ENCODE peak calls at places on chromosomes 16 and 17, in five cellular contexts. C is ACHN; Q is upper lobe of right lung; T is naive thymus-derived CD8-positive, alpha-beta T cell; E is NCI-H82. A is an unnamed sample.

GRCh38 chr17:79808763-79809529 is 12.1 kb upstream of the CBX8 start:
- DNase-seq in C (peak; percentile 71), Q (no peak), T (no peak), E (peak; percentile 54), A (no peak)

GRCh38 chr17:64017381-64017980 is 3.0 kb downstream of the ICAM2 start:
- DNase-seq in C (no peak), Q (no peak), T (no peak), E (no peak), A (no peak)

GRCh38 chr16:47687694-47688093 is 226.6 kb downstream of the PHKB start:
- DNase-seq in C (no peak), Q (no peak), T (no peak), E (no peak), A (no peak)

GRCh38 chr16:3070608-3071111 is 5.2 kb downstream of the IL32 start:
- DNase-seq in C (no peak), Q (no peak), T (no peak), E (no peak), A (no peak)

GRCh38 chr17:13362341-13363122 is 239.2 kb downstream of the HS3ST3A1 start:
- DNase-seq in C (peak; percentile 78), Q (no peak), T (no peak), E (peak; percentile 20), A (no peak)

GRCh38 chr16:7364054-7364407 is 31.4 kb downstream of the RBFOX1 start:
- DNase-seq in C (no peak), Q (no peak), T (no peak), E (peak; percentile 73), A (no peak)

GRCh38 chr16:75198135-75198600 is 8.8 kb downstream of the CTRB2 start:
- DNase-seq in C (no peak), Q (peak; percentile 58), T (no peak), E (peak; percentile 46), A (no peak)

GRCh38 chr16:1456951-1457350 is 12.6 kb upstream of the CCDC154 start:
- DNase-seq in C (no peak), Q (no peak), T (no peak), E (no peak), A (no peak)

GRCh38 chr17:48636177-48637018 is 10.2 kb upstream of the HOXB9 start:
- DNase-seq in C (no peak), Q (peak; percentile 83), T (peak; percentile 46), E (peak; percentile 80), A (peak; percentile 66)

GRCh38 chr17:75853410-75853809 is 1.7 kb downstream of the WBP2 start:
- DNase-seq in C (no peak), Q (no peak), T (no peak), E (no peak), A (no peak)

GRCh38 chr16:58500329-58501241 is 642 bp downstream of the NDRG4 start:
- DNase-seq in C (no peak), Q (no peak), T (no peak), E (peak; percentile 24), A (no peak)

GRCh38 chr17:3738562-3739295 is 15.0 kb downstream of the HASPIN start:
- DNase-seq in C (peak; percentile 15), Q (peak; percentile 78), T (peak; percentile 54), E (peak; percentile 80), A (no peak)

GRCh38 chr17:67260051-67260987 is 15.3 kb upstream of the HELZ start:
- DNase-seq in C (no peak), Q (peak; percentile 69), T (no peak), E (no peak), A (peak; percentile 72)

GRCh38 chr16:23575834-23576233 is 18.3 kb downstream of the UBFD1 start:
- DNase-seq in C (no peak), Q (no peak), T (no peak), E (no peak), A (no peak)

GRCh38 chr16:47713225-47713595 is 252.1 kb downstream of the PHKB start:
- DNase-seq in C (no peak), Q (no peak), T (no peak), E (no peak), A (no peak)

GRCh38 chr16:89722392-89723278 is 1.3 kb downstream of the ZNF276 start:
- DNase-seq in C (no peak), Q (peak; percentile 93), T (peak; percentile 72), E (no peak), A (peak; percentile 59)

GRCh38 chr16:81405702-81406113 is 38.9 kb upstream of the CMIP start:
- DNase-seq in C (peak; percentile 99), Q (no peak), T (no peak), E (peak; percentile 34), A (no peak)

GRCh38 chr16:88591577-88592021 is 21.4 kb downstream of the ZC3H18 start:
- DNase-seq in C (no peak), Q (no peak), T (no peak), E (no peak), A (peak; percentile 64)

GRCh38 chr17:72465191-72466024 is 344.6 kb downstream of the SOX9 start:
- DNase-seq in C (peak; percentile 96), Q (no peak), T (no peak), E (peak; percentile 14), A (no peak)

GRCh38 chr16:77043076-77043475 is 147.9 kb upstream of the MON1B start:
- DNase-seq in C (peak; percentile 51), Q (no peak), T (no peak), E (peak; percentile 50), A (no peak)

GRCh38 chr16:79069118-79069517 is 531.4 kb downstream of the MAF start:
- DNase-seq in C (no peak), Q (no peak), T (no peak), E (no peak), A (no peak)

GRCh38 chr16:46972971-46973456 is 460 bp downstream of the DNAJA2 start:
- DNase-seq in C (peak; percentile 41), Q (peak; percentile 73), T (peak; percentile 21), E (peak; percentile 40), A (peak; percentile 71)

GRCh38 chr17:26731005-26731921 is 562.7 kb upstream of the WSB1 start:
- DNase-seq in C (no peak), Q (no peak), T (no peak), E (no peak), A (peak; percentile 21)

GRCh38 chr16:600781-601180 is 10.9 kb downstream of the RAB40C start:
- DNase-seq in C (no peak), Q (no peak), T (no peak), E (peak; percentile 69), A (no peak)

GRCh38 chr17:46176975-46177374 is 16.3 kb downstream of the KANSL1 start:
- DNase-seq in C (no peak), Q (no peak), T (no peak), E (no peak), A (no peak)

GRCh38 chr16:22428654-22429053 is 54.2 kb upstream of the CDR2 start:
- DNase-seq in C (no peak), Q (no peak), T (no peak), E (no peak), A (no peak)

GRCh38 chr17:55433029-55433628 is 11.5 kb upstream of the MMD start:
- DNase-seq in C (peak; percentile 57), Q (no peak), T (no peak), E (no peak), A (no peak)

GRCh38 chr17:45319239-45319703 is 2.5 kb upstream of the MAP3K14 start:
- DNase-seq in C (peak; percentile 57), Q (no peak), T (no peak), E (no peak), A (no peak)

GRCh38 chr16:8920676-8921625 is 38.8 kb downstream of the LITAFD start:
- DNase-seq in C (no peak), Q (no peak), T (no peak), E (no peak), A (no peak)

GRCh38 chr17:47230864-47231263 is 21.7 kb downstream of the MYL4 start:
- DNase-seq in C (peak; percentile 27), Q (no peak), T (no peak), E (no peak), A (peak; percentile 71)

GRCh38 chr17:18225562-18226283 is at the start of gene LLGL1:
- DNase-seq in C (no peak), Q (peak; percentile 72), T (no peak), E (peak; percentile 66), A (peak; percentile 53)

GRCh38 chr16:2845116-2845515 is 12.9 kb downstream of the PRSS22 start:
- DNase-seq in C (no peak), Q (no peak), T (no peak), E (no peak), A (no peak)

GRCh38 chr17:79201536-79202227 is 127.1 kb downstream of the ENGASE start:
- DNase-seq in C (peak; percentile 92), Q (no peak), T (no peak), E (peak; percentile 33), A (no peak)

GRCh38 chr16:67029249-67030096 is 524 bp downstream of the CBFB start:
- DNase-seq in C (peak; percentile 60), Q (peak; percentile 86), T (peak; percentile 34), E (peak; percentile 51), A (peak; percentile 72)

A was measured in right lobe of liver.